ENCODE peak calls at places on chromosome 15, in four cellular contexts. One of them, this sample, is unnamed.

GRCh38 chr15:68337826-68338225 is 60.3 kb downstream of the FEM1B start:
- DNase-seq in H1: no peak
- DNase-seq in GM12878: no peak
- DNase-seq in K562: no peak
- DNase-seq in this sample: no peak

GRCh38 chr15:101459579-101460300 is 29.8 kb downstream of the PCSK6 start:
- DNase-seq in H1: no peak
- DNase-seq in GM12878: no peak
- DNase-seq in K562: no peak
- DNase-seq in this sample: no peak

GRCh38 chr15:98713585-98714001 is 65.3 kb downstream of the IGF1R start:
- DNase-seq in H1: no peak
- DNase-seq in GM12878: peak; percentile 37
- DNase-seq in K562: no peak
- DNase-seq in this sample: no peak

GRCh38 chr15:58486564-58486963 is 54.8 kb downstream of the LIPC start:
- DNase-seq in H1: no peak
- DNase-seq in GM12878: no peak
- DNase-seq in K562: no peak
- DNase-seq in this sample: no peak

GRCh38 chr15:41557673-41558399 is 1.2 kb upstream of the TYRO3 start:
- DNase-seq in H1: peak; percentile 84
- DNase-seq in GM12878: peak; percentile 7
- DNase-seq in K562: peak; percentile 82
- DNase-seq in this sample: peak; percentile 89

GRCh38 chr15:68479406-68479805 is 47.4 kb upstream of the ITGA11 start:
- DNase-seq in H1: no peak
- DNase-seq in GM12878: no peak
- DNase-seq in K562: no peak
- DNase-seq in this sample: no peak

GRCh38 chr15:51750942-51751686 is at the start of gene TMOD2:
- DNase-seq in H1: peak; percentile 85
- DNase-seq in GM12878: no peak
- DNase-seq in K562: peak; percentile 70
- DNase-seq in this sample: peak; percentile 89

GRCh38 chr15:47477253-47477652 is 240.1 kb upstream of the SEMA6D start:
- DNase-seq in H1: no peak
- DNase-seq in GM12878: no peak
- DNase-seq in K562: no peak
- DNase-seq in this sample: no peak

GRCh38 chr15:28086175-28086703 is 12.9 kb downstream of the OCA2 start:
- DNase-seq in H1: peak; percentile 76
- DNase-seq in GM12878: peak; percentile 25
- DNase-seq in K562: peak; percentile 76
- DNase-seq in this sample: peak; percentile 85

GRCh38 chr15:93362203-93362602 is 273.2 kb upstream of the RGMA start:
- DNase-seq in H1: peak; percentile 69
- DNase-seq in GM12878: no peak
- DNase-seq in K562: no peak
- DNase-seq in this sample: no peak

GRCh38 chr15:41969851-41970431 is 2.4 kb downstream of the EHD4 start:
- DNase-seq in H1: peak; percentile 37
- DNase-seq in GM12878: peak; percentile 88
- DNase-seq in K562: no peak
- DNase-seq in this sample: no peak

GRCh38 chr15:82108489-82109078 is 62.8 kb upstream of the MEX3B start:
- DNase-seq in H1: peak; percentile 99
- DNase-seq in GM12878: no peak
- DNase-seq in K562: peak; percentile 82
- DNase-seq in this sample: peak; percentile 57

DNA sequence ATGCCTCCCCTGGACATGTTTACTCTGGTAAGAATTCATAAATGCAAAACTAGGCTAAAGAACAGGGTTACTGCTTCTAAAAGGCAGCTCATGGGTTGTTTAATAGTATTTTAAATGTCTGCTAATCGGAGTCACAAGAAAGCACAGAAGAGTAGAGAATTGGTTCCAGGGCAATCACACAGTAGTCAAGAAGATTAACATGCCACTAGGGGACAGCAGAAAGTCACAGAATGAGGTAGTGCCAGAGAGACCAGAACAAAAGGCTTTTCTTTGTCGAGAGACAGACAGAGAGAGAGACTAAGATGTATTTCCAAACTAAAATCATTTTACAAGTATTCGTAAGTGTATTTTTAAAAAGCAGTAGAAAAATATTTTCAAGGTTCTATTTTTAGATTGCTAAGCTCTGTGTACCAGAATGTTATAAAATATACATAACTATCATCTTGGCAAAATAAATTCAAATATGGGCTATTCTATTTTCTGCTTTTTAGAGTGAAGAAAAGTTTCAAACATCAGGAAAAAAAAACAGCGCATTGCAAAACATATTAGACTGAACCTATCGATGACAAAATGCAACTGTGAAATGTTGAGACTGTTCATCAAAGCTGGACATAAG is 78.3 kb upstream of the CDIN1 start:
- DNase-seq in H1: no peak
- DNase-seq in GM12878: peak; percentile 19
- DNase-seq in K562: peak; percentile 40
- DNase-seq in this sample: peak; percentile 57
- TF ChIP-seq NRF1 in H1: no peak
- TF ChIP-seq NRF1 in GM12878: no peak
- TF ChIP-seq NRF1 in K562: no peak
- TF ChIP-seq NRF1 in this sample: no peak

DNA sequence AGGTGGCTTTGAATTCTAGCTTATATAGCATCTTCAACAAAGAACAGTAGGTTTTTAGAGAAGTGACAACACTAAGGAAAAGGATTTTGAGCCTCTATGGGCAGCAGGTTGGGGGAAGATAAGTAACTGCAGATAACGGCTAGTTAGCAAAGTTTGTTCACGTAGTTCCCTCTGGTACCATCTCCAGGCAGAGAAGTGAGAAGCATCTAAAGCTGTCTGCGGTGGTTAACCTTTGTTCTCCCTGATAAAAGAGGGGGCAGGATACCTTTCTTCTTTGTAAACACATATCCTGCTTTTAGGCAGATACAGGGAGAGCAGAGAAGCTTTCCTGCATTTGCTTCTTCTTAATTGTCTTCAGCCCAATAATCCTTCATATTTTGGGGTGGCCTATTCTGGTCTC is 393.6 kb upstream of the C2CD4B start:
- DNase-seq in H1: no peak
- DNase-seq in GM12878: no peak
- DNase-seq in K562: no peak
- DNase-seq in this sample: no peak
- TF ChIP-seq NRF1 in H1: no peak
- TF ChIP-seq NRF1 in GM12878: no peak
- TF ChIP-seq NRF1 in K562: no peak
- TF ChIP-seq NRF1 in this sample: no peak

DNA sequence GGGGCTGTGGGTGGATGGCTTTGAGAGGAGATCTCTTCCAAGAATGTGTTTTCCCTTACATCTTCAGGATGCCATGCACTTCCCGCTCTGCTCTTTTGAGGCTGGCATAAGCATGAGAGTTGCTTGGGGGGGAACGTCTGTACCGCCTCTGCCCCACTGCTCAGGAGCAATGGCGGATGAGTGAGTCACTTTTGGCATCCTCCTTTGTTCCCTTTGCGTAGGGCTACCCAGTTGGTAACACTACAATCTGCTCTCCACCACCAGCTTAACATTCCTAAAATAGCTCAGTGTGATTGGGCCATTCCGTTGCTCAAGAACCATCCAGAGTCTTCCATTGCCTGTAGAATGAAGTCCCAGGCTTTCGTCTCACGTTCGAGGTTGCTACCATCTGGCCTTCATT is 154.5 kb downstream of the RPLP1 start:
- DNase-seq in H1: no peak
- DNase-seq in GM12878: no peak
- DNase-seq in K562: no peak
- DNase-seq in this sample: no peak
- TF ChIP-seq NRF1 in H1: no peak
- TF ChIP-seq NRF1 in GM12878: no peak
- TF ChIP-seq NRF1 in K562: no peak
- TF ChIP-seq NRF1 in this sample: no peak

GRCh38 chr15:79816565-79816964 is 80.2 kb downstream of the MTHFS start:
- DNase-seq in H1: no peak
- DNase-seq in GM12878: no peak
- DNase-seq in K562: no peak
- DNase-seq in this sample: peak; percentile 21

GRCh38 chr15:79812536-79812935 is 84.3 kb downstream of the MTHFS start:
- DNase-seq in H1: no peak
- DNase-seq in GM12878: no peak
- DNase-seq in K562: no peak
- DNase-seq in this sample: no peak

GRCh38 chr15:79815468-79815867 is 81.3 kb downstream of the MTHFS start:
- DNase-seq in H1: no peak
- DNase-seq in GM12878: no peak
- DNase-seq in K562: no peak
- DNase-seq in this sample: no peak

GRCh38 chr15:79811406-79812405 is 85.1 kb downstream of the MTHFS start:
- DNase-seq in H1: no peak
- DNase-seq in GM12878: no peak
- DNase-seq in K562: no peak
- DNase-seq in this sample: peak; percentile 71
- TF ChIP-seq NRF1 in H1: no peak
- TF ChIP-seq NRF1 in GM12878: no peak
- TF ChIP-seq NRF1 in K562: no peak
- TF ChIP-seq NRF1 in this sample: no peak

GRCh38 chr15:72236381-72237285 is 5.6 kb upstream of the PKM start:
- DNase-seq in H1: no peak
- DNase-seq in GM12878: no peak
- DNase-seq in K562: peak; percentile 19
- DNase-seq in this sample: no peak
- TF ChIP-seq NRF1 in H1: no peak
- TF ChIP-seq NRF1 in GM12878: no peak
- TF ChIP-seq NRF1 in K562: no peak
- TF ChIP-seq NRF1 in this sample: no peak